ENCODE peak calls at places on chromosomes 11 and 22, in ten cellular contexts. Z, N, P, U, E, R, W, T, A and F are unnamed samples.

GRCh38 chr22:47299879-47300697 is 537.6 kb downstream of the TBC1D22A start:
- DNase-seq in A (no peak), T (peak; percentile 29), P (no peak), Z (no peak), R (no peak), E (no peak), U (no peak), W (no peak), N (no peak), F (no peak)

GRCh38 chr11:93099811-93100210 is 98.0 kb downstream of the SLC36A4 start:
- DNase-seq in E (no peak), T (no peak), Z (no peak), W (peak; percentile 66), P (no peak), N (no peak), R (no peak), A (no peak), U (no peak), F (no peak)

GRCh38 chr22:41905411-41906202 is 9.3 kb downstream of the SHISA8 start:
- DNase-seq in Z (no peak), T (peak; percentile 56), E (no peak), N (no peak), W (no peak), R (no peak), P (no peak), A (no peak), U (peak; percentile 26), F (no peak)

GRCh38 chr11:68689737-68690625 is 5.6 kb downstream of the GAL start:
- DNase-seq in P (no peak), E (no peak), N (no peak), Z (no peak), W (no peak), R (no peak), A (no peak), U (no peak), T (peak; percentile 58), F (no peak)

GRCh38 chr11:126920833-126921232 is 79.7 kb downstream of the KIRREL3 start:
- DNase-seq in P (no peak), W (no peak), A (no peak), N (no peak), Z (no peak), E (no peak), U (peak; percentile 28), T (peak; percentile 27), R (no peak), F (peak; percentile 32)

GRCh38 chr11:99370557-99371200 is 349.9 kb downstream of the CNTN5 start:
- DNase-seq in N (no peak), T (no peak), A (peak; percentile 91), E (peak; percentile 16), W (peak; percentile 53), Z (no peak), U (peak; percentile 45), P (no peak), R (peak; percentile 13), F (peak; percentile 36)

GRCh38 chr11:20599424-20600346 is at the start of gene SLC6A5:
- DNase-seq in W (peak; percentile 26), P (peak; percentile 53), E (no peak), T (peak; percentile 90), N (no peak), R (peak; percentile 93), U (peak; percentile 90), A (no peak), Z (peak; percentile 44), F (peak; percentile 96)

GRCh38 chr22:48753752-48754517 is 1073.7 kb downstream of the BRD1 start:
- DNase-seq in E (no peak), Z (peak; percentile 2), P (no peak), T (peak; percentile 40), R (no peak), N (no peak), W (no peak), A (no peak), U (no peak), F (no peak)

GRCh38 chr22:23763579-23764331 is 965 bp downstream of the C22orf15 start:
- DNase-seq in W (no peak), A (no peak), N (no peak), E (no peak), P (peak; percentile 71), T (peak; percentile 88), Z (peak; percentile 43), U (peak; percentile 74), R (peak; percentile 68), F (peak; percentile 69)

GRCh38 chr11:3090096-3090901 is 33.1 kb upstream of the CARS1 start:
- DNase-seq in R (no peak), E (no peak), W (no peak), U (no peak), Z (no peak), A (no peak), N (no peak), T (peak; percentile 45), P (no peak), F (no peak)

GRCh38 chr11:63896071-63896470 is 20.9 kb downstream of the RCOR2 start:
- DNase-seq in A (no peak), P (no peak), W (no peak), E (no peak), Z (no peak), R (no peak), U (no peak), N (no peak), T (no peak), F (no peak)

GRCh38 chr11:20672575-20672974 is 3.2 kb downstream of the NELL1 start:
- DNase-seq in A (peak; percentile 50), W (no peak), U (no peak), P (no peak), T (peak; percentile 50), Z (no peak), R (no peak), E (no peak), N (no peak), F (peak; percentile 64)

GRCh38 chr11:125790825-125791224 is 2.9 kb downstream of the PATE3 start:
- DNase-seq in E (no peak), Z (no peak), R (no peak), U (no peak), N (no peak), A (no peak), T (no peak), W (no peak), P (no peak), F (no peak)

GRCh38 chr11:118921121-118921928 is 4.4 kb downstream of the BCL9L start:
- DNase-seq in P (no peak), E (peak; percentile 93), A (no peak), R (no peak), T (peak; percentile 82), N (no peak), U (peak; percentile 63), Z (no peak), W (peak; percentile 84), F (peak; percentile 78)

GRCh38 chr11:63866211-63866610 is 27.3 kb downstream of the MARK2 start:
- DNase-seq in U (no peak), P (peak; percentile 80), R (no peak), W (peak; percentile 22), T (no peak), Z (peak; percentile 78), E (peak; percentile 64), A (peak; percentile 54), N (peak; percentile 42), F (no peak)